ENCODE peak calls at places on chromosomes 7 and 10, in nine cellular contexts. M, X, U, K, B, Y, O, J and Z are unnamed samples.
A peak's percentile ranks its signal among the peaks of the same experiment; 100 is the strongest.

GRCh38 chr7:841943-842342 is 9.7 kb downstream of the SUN1 start:
- DNase-seq in M (no peak), X (no peak), U (no peak), K (no peak), B (no peak), Y (no peak), O (no peak), J (no peak), Z (no peak)

GRCh38 chr10:93435621-93436385 is 46.3 kb downstream of the MYOF start:
- DNase-seq in M (no peak), X (no peak), U (no peak), K (no peak), B (peak; percentile 66), Y (no peak), O (peak; percentile 9), J (no peak), Z (no peak)

GRCh38 chr7:19561121-19561805 is 147.6 kb downstream of the POLR1F start:
- DNase-seq in M (no peak), X (no peak), U (no peak), K (no peak), B (no peak), Y (no peak), O (no peak), J (no peak), Z (no peak)

GRCh38 chr10:24920907-24921881 is 31.2 kb downstream of the PRTFDC1 start:
- DNase-seq in M (peak; percentile 40), X (peak; percentile 46), U (peak; percentile 70), K (peak; percentile 49), B (peak; percentile 93), Y (no peak), O (no peak), J (no peak), Z (no peak)

GRCh38 chr10:128211953-128212727 is 85.9 kb upstream of the MKI67 start:
- DNase-seq in M (peak; percentile 59), X (peak; percentile 92), U (peak; percentile 72), K (peak; percentile 96), B (peak; percentile 72), Y (peak; percentile 82), O (peak; percentile 73), J (peak; percentile 78), Z (peak; percentile 91)

GRCh38 chr7:30727061-30727945 is 24.6 kb upstream of the INMT start:
- DNase-seq in M (no peak), X (no peak), U (peak; percentile 11), K (no peak), B (no peak), Y (no peak), O (no peak), J (peak; percentile 47), Z (no peak)

GRCh38 chr7:69256634-69257081 is 341.6 kb upstream of the AUTS2 start:
- DNase-seq in M (no peak), X (peak; percentile 62), U (no peak), K (no peak), B (no peak), Y (peak; percentile 82), O (no peak), J (no peak), Z (no peak)

GRCh38 chr7:40437936-40438634 is 303.3 kb downstream of the SUGCT start:
- DNase-seq in M (no peak), X (no peak), U (no peak), K (no peak), B (no peak), Y (no peak), O (no peak), J (no peak), Z (no peak)

GRCh38 chr7:108278776-108279175 is 148.6 kb upstream of the LAMB4 start:
- DNase-seq in M (no peak), X (no peak), U (no peak), K (no peak), B (peak; percentile 29), Y (no peak), O (no peak), J (no peak), Z (no peak)

GRCh38 chr10:8758029-8758428 is 703.5 kb downstream of the GATA3 start:
- DNase-seq in M (no peak), X (no peak), U (no peak), K (peak; percentile 73), B (no peak), Y (no peak), O (no peak), J (no peak), Z (no peak)

GRCh38 chr7:111711426-111712065 is 149.3 kb upstream of the IMMP2L start:
- DNase-seq in M (no peak), X (no peak), U (no peak), K (no peak), B (peak; percentile 55), Y (no peak), O (no peak), J (no peak), Z (no peak)

GRCh38 chr7:129831424-129832058 is 121.2 kb downstream of the UBE2H start:
- DNase-seq in M (no peak), X (no peak), U (no peak), K (peak; percentile 75), B (peak; percentile 31), Y (no peak), O (no peak), J (no peak), Z (no peak)

GRCh38 chr7:27245798-27246691 is 3.4 kb downstream of the EVX1 start:
- DNase-seq in M (no peak), X (no peak), U (no peak), K (no peak), B (no peak), Y (no peak), O (peak; percentile 25), J (no peak), Z (no peak)

GRCh38 chr7:5549096-5549896 is 125.7 kb upstream of the TNRC18 start:
- DNase-seq in M (no peak), X (no peak), U (no peak), K (peak; percentile 98), B (peak; percentile 38), Y (no peak), O (no peak), J (no peak), Z (no peak)

GRCh38 chr10:3042589-3042988 is 24.8 kb upstream of the PFKP start:
- DNase-seq in M (no peak), X (no peak), U (no peak), K (no peak), B (no peak), Y (no peak), O (no peak), J (no peak), Z (no peak)

GRCh38 chr10:66552331-66552730 is 373.5 kb upstream of the LRRTM3 start:
- DNase-seq in M (no peak), X (no peak), U (no peak), K (no peak), B (no peak), Y (no peak), O (no peak), J (no peak), Z (no peak)

GRCh38 chr10:86363833-86364511 is 2.6 kb downstream of the GRID1 start:
- DNase-seq in M (peak; percentile 19), X (no peak), U (no peak), K (no peak), B (no peak), Y (no peak), O (no peak), J (no peak), Z (peak; percentile 15)

GRCh38 chr7:140723002-140723401 is 26.5 kb downstream of the NDUFB2 start:
- DNase-seq in M (no peak), X (no peak), U (peak; percentile 7), K (no peak), B (no peak), Y (no peak), O (no peak), J (no peak), Z (no peak)

GRCh38 chr7:121429803-121430202 is 33.7 kb upstream of the FAM3C start:
- DNase-seq in M (no peak), X (no peak), U (no peak), K (no peak), B (no peak), Y (no peak), O (no peak), J (no peak), Z (no peak)